ENCODE peak calls at places on chromosomes 11 and 22, in six cellular contexts. G, X, P, U, Z and W are unnamed samples.

GRCh38 chr22:32583074-32583677 is 108.6 kb downstream of the FBXO7 start:
- DNase-seq in U (no peak), X (no peak), P (no peak), Z (no peak), G (no peak), W (no peak)

GRCh38 chr11:114258696-114259095 is 37.5 kb upstream of the NNMT start:
- DNase-seq in U (no peak), X (no peak), G (no peak), Z (peak), P (no peak), W (no peak)

GRCh38 chr11:118438314-118438931 is 2.1 kb downstream of the KMT2A start:
- DNase-seq in G (peak), Z (peak), U (no peak), P (peak), X (peak), W (peak)

GRCh38 chr11:125381499-125381898 is 114.6 kb downstream of the FEZ1 start:
- DNase-seq in G (no peak), U (no peak), Z (no peak), P (no peak), X (no peak), W (no peak)

GRCh38 chr11:104918113-104918824 is 20.0 kb upstream of the CASP12 start:
- DNase-seq in Z (no peak), X (peak), U (no peak), G (no peak), P (no peak), W (no peak)

GRCh38 chr22:17194213-17194612 is 25.0 kb downstream of the ADA2 start:
- DNase-seq in Z (peak), X (no peak), U (no peak), P (peak), G (peak), W (no peak)

GRCh38 chr11:62201376-62201775 is 7.1 kb upstream of the SCGB2A1 start:
- DNase-seq in U (no peak), G (no peak), Z (no peak), P (no peak), X (no peak), W (peak)

GRCh38 chr11:119222308-119222707 is 16.2 kb downstream of the CBL start:
- DNase-seq in G (no peak), U (no peak), P (no peak), X (peak), Z (no peak), W (no peak)

GRCh38 chr22:50289942-50290630 is 17.4 kb downstream of the PLXNB2 start:
- DNase-seq in Z (no peak), X (no peak), U (no peak), G (no peak), P (no peak), W (no peak)

GRCh38 chr11:10658621-10659338 is 34.8 kb downstream of the IRAG1 start:
- DNase-seq in X (no peak), U (no peak), Z (no peak), P (no peak), G (no peak), W (no peak)

GRCh38 chr11:68214173-68215086 is 1.3 kb upstream of the KMT5B start:
- DNase-seq in U (no peak), G (peak), Z (no peak), P (no peak), X (no peak), W (no peak)

GRCh38 chr11:48055292-48056132 is 75.2 kb downstream of the PTPRJ start:
- DNase-seq in G (no peak), X (peak), Z (peak), P (no peak), U (no peak), W (peak)

GRCh38 chr11:105447936-105448702 is 161.8 kb upstream of the GRIA4 start:
- DNase-seq in Z (no peak), U (no peak), X (no peak), P (no peak), G (no peak), W (no peak)

GRCh38 chr11:77299528-77299993 is 1.9 kb downstream of the GDPD4 start:
- DNase-seq in X (peak), P (peak), U (no peak), Z (no peak), G (no peak), W (peak)

GRCh38 chr22:50507421-50507990 is at the start of gene LMF2:
- DNase-seq in P (peak), X (no peak), U (no peak), Z (no peak), G (no peak), W (peak)

GRCh38 chr22:22928666-22929380 is 41.2 kb downstream of the IGLL5 start:
- DNase-seq in Z (peak), P (no peak), U (no peak), G (no peak), X (peak), W (no peak)

GRCh38 chr22:37126383-37126782 is 16.9 kb upstream of the TMPRSS6 start:
- DNase-seq in Z (peak), X (no peak), G (peak), P (peak), U (no peak), W (no peak)

GRCh38 chr22:36144886-36145541 is 15.5 kb downstream of the APOL3 start:
- DNase-seq in Z (peak), G (peak), U (peak), X (peak), P (no peak), W (peak)

GRCh38 chr11:128462189-128462588 is 125.2 kb downstream of the ETS1 start:
- DNase-seq in P (no peak), Z (no peak), G (no peak), U (no peak), X (no peak), W (no peak)

GRCh38 chr11:38553033-38553432 is 1955.0 kb upstream of the RAG2 start:
- DNase-seq in X (no peak), U (no peak), G (no peak), P (no peak), Z (no peak), W (no peak)

GRCh38 chr11:106990322-106990721 is 28.0 kb downstream of the GUCY1A2 start:
- DNase-seq in P (no peak), Z (no peak), X (no peak), U (no peak), G (no peak), W (no peak)

GRCh38 chr11:6650980-6651379 is 4.6 kb downstream of the DCHS1 start:
- DNase-seq in G (no peak), Z (no peak), X (peak), U (no peak), P (peak), W (no peak)

GRCh38 chr22:49992921-49993648 is 19.5 kb downstream of the IL17REL start:
- DNase-seq in X (peak), G (peak), Z (peak), U (no peak), P (peak), W (peak)

GRCh38 chr11:27619936-27620335 is 80.3 kb downstream of the BDNF start:
- DNase-seq in U (no peak), X (no peak), Z (no peak), P (no peak), G (no peak), W (no peak)

GRCh38 chr11:68065841-68066240 is 27.0 kb downstream of the TCIRG1 start:
- DNase-seq in X (no peak), Z (no peak), G (no peak), U (no peak), P (no peak), W (no peak)

GRCh38 chr11:1310315-1310687 is 869 bp upstream of the TOLLIP start:
- DNase-seq in Z (peak), U (no peak), X (no peak), P (no peak), G (no peak), W (no peak)

GRCh38 chr22:37715760-37716159 is 18.9 kb downstream of the TRIOBP start:
- DNase-seq in G (no peak), X (no peak), Z (no peak), U (no peak), P (peak), W (no peak)

GRCh38 chr22:28247114-28247513 is 328.1 kb upstream of the PITPNB start:
- DNase-seq in U (no peak), P (no peak), X (no peak), Z (no peak), G (no peak), W (no peak)

GRCh38 chr11:120511116-120511803 is at the start of gene GRIK4:
- DNase-seq in G (peak), P (peak), Z (peak), U (peak), X (peak), W (peak)

GRCh38 chr22:47188337-47189055 is 426.0 kb downstream of the TBC1D22A start:
- DNase-seq in G (no peak), U (no peak), Z (no peak), X (no peak), P (no peak), W (no peak)

GRCh38 chr22:33076368-33076767 is 18.2 kb upstream of the SYN3 start:
- DNase-seq in G (peak), Z (no peak), U (peak), X (peak), P (no peak), W (no peak)

GRCh38 chr11:117953029-117953671 is 23.9 kb upstream of the TMPRSS13 start:
- DNase-seq in U (no peak), P (peak), Z (peak), G (no peak), X (no peak), W (no peak)

GRCh38 chr11:121722431-121723256 is 269.9 kb upstream of the SORL1-AS1 start:
- DNase-seq in U (peak), Z (no peak), G (peak), P (no peak), X (peak), W (no peak)

GRCh38 chr11:118618991-118619375 is 11.6 kb downstream of the PHLDB1 start:
- DNase-seq in X (peak), U (no peak), P (no peak), G (no peak), Z (no peak), W (no peak)

GRCh38 chr11:106466441-106467190 is 389.2 kb downstream of the AASDHPPT start:
- DNase-seq in X (peak), G (peak), Z (no peak), P (no peak), U (no peak), W (no peak)

GRCh38 chr11:117944554-117944953 is 15.4 kb upstream of the TMPRSS13 start:
- DNase-seq in Z (no peak), G (no peak), P (no peak), X (no peak), U (no peak), W (no peak)

GRCh38 chr11:78740175-78741161 is 165.8 kb upstream of the NARS2 start:
- DNase-seq in U (no peak), P (peak), X (no peak), Z (no peak), G (no peak), W (no peak)

GRCh38 chr11:68128682-68129327 is 7.6 kb upstream of the CHKA start:
- DNase-seq in U (no peak), P (peak), X (peak), Z (no peak), G (no peak), W (peak)

GRCh38 chr22:20115691-20116375 is at the start of gene RANBP1:
- DNase-seq in Z (no peak), X (no peak), G (peak), U (no peak), P (peak), W (no peak)

GRCh38 chr11:133712235-133712634 is 133.1 kb downstream of the SPATA19 start:
- DNase-seq in Z (no peak), X (no peak), G (no peak), P (no peak), U (no peak), W (no peak)

DNA sequence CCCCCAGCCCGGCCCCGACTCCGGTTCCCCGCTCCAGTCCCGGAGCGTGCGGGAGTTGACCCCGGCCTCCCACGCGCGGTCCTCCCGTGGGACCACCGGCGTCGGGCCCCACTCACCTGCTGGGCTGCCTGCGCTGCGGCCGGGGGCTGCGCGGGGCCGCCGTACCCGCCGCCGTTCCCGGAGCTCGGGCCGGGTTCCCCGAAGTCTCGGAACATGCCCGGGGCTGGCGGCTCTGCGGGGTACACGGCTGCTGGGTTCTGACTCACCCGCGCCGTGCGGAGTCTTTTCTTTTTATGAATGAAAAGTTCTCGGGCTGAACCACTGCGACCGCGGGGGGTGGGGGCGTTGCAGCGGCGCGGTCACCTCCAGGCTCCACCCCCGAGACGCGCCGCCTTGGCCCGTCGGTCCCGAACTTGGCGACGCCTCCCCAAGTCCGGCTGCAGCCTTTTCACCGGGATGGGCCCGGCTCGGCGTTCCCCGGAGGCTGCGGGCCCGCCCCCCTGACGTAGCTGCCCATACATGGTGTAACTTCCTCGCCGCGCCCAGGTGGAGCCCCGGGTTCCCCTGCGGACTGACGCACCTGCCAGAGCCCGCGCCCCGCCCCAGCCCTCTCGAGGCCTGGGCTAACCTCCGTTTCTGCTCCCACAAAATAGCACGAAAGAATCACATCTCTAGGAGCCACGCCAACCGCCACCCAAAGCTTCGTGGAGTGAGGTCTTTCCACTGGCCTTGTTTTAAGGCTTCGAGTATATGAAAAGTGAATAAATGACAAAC is at the start of gene FOSL1:
- DNase-seq in P (peak), U (no peak), Z (peak), X (peak), G (peak), W (peak)
- H2AFZ ChIP-seq in P (peak), U (peak), Z (no peak), X (peak), G (peak), W (peak)

GRCh38 chr11:42906226-42906625 is 405.6 kb upstream of the API5 start:
- DNase-seq in Z (no peak), G (no peak), P (no peak), X (no peak), U (no peak), W (no peak)

GRCh38 chr11:42901084-42901483 is 410.7 kb upstream of the API5 start:
- DNase-seq in X (no peak), P (no peak), U (no peak), Z (no peak), G (no peak), W (no peak)
- H3K4me2 ChIP-seq in X (no peak), P (no peak), U (no peak), Z (no peak), G (no peak), W (no peak)

GRCh38 chr11:46363455-46363920 is 16.2 kb downstream of the DGKZ start:
- DNase-seq in P (no peak), X (peak), Z (no peak), U (no peak), G (no peak), W (peak)
- H2AFZ ChIP-seq in P (no peak), X (peak), Z (no peak), U (no peak), G (no peak), W (no peak)

GRCh38 chr11:75406338-75406777 is 7.0 kb downstream of the RPS3 start:
- DNase-seq in U (no peak), G (no peak), P (peak), X (peak), Z (no peak), W (no peak)
- H3K4me2 ChIP-seq in U (no peak), G (no peak), P (no peak), X (peak), Z (no peak), W (no peak)

GRCh38 chr11:86068138-86068861 is 584 bp downstream of the PICALM start:
- DNase-seq in U (peak), X (no peak), Z (peak), G (peak), P (peak), W (no peak)
- H2AFZ ChIP-seq in U (peak), X (peak), Z (no peak), G (peak), P (no peak), W (peak)

DNA sequence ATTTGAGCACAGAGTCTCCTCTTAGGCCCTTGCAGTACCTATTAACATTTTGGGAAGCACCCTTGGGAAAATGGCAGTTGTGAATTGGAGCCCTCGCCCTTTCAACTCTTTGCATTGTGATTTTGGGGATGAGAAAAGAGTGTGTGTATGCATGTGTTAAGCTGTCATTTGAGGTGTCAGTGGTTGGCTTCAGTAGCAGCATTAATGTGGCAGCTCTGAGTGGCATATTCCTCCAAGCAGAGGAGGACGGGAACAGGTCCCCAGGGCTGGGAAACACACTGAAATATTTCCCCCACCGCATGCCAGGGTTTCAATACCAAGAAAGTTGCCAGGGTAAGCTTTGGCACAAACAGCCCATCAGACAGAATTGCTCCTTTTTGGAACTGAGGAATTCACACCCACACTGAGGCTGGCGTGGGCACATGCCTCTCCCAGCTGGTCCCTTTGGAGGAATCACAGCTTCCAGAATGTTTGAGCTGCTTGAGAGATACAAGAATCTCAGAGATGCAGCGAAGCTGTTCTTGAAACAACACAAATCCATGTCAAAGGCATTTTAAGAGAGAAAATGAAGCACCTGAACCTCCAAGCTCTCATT is 67.4 kb upstream of the RCN1 start:
- DNase-seq in Z (no peak), U (no peak), G (no peak), P (no peak), X (no peak), W (no peak)
- H3K4me2 ChIP-seq in Z (no peak), U (no peak), G (no peak), P (no peak), X (no peak), W (no peak)

DNA sequence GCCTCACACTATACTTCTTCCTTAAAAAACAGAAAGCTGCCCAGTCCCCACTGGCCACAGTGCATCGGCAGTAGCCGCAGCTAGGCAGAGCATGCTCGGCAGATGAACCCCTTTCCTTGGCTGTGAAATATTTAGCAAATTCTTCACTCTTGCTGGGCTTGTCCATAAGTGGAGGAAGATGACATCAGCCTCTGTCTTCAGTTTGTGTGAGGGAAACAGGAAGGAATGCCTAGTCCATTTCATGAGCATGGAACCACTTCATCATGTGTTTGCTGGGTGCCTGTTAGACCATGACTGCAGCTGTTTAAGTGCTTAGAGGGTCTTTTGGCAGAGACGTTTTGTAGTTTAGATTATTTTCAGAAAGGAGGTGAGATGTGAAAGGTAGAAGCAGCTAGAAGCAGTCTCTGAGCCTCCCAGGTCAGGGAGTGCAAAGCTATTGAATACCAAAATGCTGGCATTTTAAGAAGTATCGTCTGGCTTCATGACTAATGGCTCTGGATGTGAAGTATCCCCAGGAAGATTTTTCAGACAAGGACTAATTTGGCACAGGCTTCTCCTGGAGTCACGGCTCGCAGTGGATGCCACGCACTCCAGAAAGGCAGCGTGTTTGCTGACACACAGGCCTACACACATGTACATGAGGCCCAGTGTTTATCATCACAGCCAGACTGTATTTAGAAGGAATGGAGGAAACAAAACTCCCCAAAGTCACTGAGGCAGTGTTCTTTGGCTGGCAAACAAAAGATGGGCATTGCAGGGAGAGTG is 43.1 kb upstream of the GRAMD1B start:
- DNase-seq in P (no peak), G (no peak), Z (no peak), X (peak), U (no peak), W (no peak)
- H2AFZ ChIP-seq in P (no peak), G (no peak), Z (no peak), X (no peak), U (no peak), W (no peak)

GRCh38 chr11:75429902-75430691 is 2.9 kb downstream of the KLHL35 start:
- DNase-seq in Z (no peak), U (no peak), X (peak), G (peak), P (no peak), W (peak)
- H3K4me2 ChIP-seq in Z (no peak), U (peak), X (peak), G (peak), P (no peak), W (peak)

GRCh38 chr11:69403556-69404215 is 77.8 kb upstream of the LINC01488 start:
- DNase-seq in P (no peak), Z (no peak), U (no peak), G (no peak), X (peak), W (peak)

GRCh38 chr11:69400769-69401590 is 80.5 kb upstream of the LINC01488 start:
- DNase-seq in Z (no peak), X (no peak), P (no peak), U (no peak), G (no peak), W (no peak)

GRCh38 chr11:69400140-69400539 is 81.3 kb upstream of the LINC01488 start:
- DNase-seq in Z (no peak), X (no peak), P (no peak), U (no peak), G (no peak), W (no peak)

GRCh38 chr11:69402251-69402892 is 79.1 kb upstream of the LINC01488 start:
- DNase-seq in U (no peak), G (no peak), Z (no peak), P (no peak), X (no peak), W (no peak)

GRCh38 chr11:69401715-69402114 is 79.7 kb upstream of the LINC01488 start:
- DNase-seq in P (no peak), Z (no peak), G (no peak), U (no peak), X (no peak), W (no peak)
- H2AFZ ChIP-seq in P (peak), Z (no peak), G (no peak), U (no peak), X (no peak), W (no peak)